ENCODE peak calls at places on chromosomes 2 and 18, in five cellular contexts. U, B, O, C and G are unnamed samples.

GRCh38 chr2:16104345-16105177 is 164.2 kb downstream of the MYCN start:
- DNase-seq in U (no peak), B (no peak), O (no peak), C (no peak), G (no peak)

GRCh38 chr18:42614619-42615293 is 500.7 kb downstream of the RIT2 start:
- DNase-seq in U (peak; percentile 74), B (no peak), O (no peak), C (no peak), G (no peak)

GRCh38 chr2:138081225-138082073 is 117.2 kb downstream of the HNMT start:
- DNase-seq in U (no peak), B (no peak), O (no peak), C (no peak), G (no peak)

GRCh38 chr2:78979380-78980238 is 45.9 kb upstream of the REG3G start:
- DNase-seq in U (peak; percentile 69), B (no peak), O (no peak), C (peak; percentile 40), G (no peak)

GRCh38 chr18:31042391-31043181 is at the start of gene DSC3:
- DNase-seq in U (no peak), B (no peak), O (no peak), C (no peak), G (no peak)

GRCh38 chr2:9789371-9789770 is 53.9 kb upstream of the TAF1B start:
- DNase-seq in U (no peak), B (no peak), O (no peak), C (no peak), G (no peak)

GRCh38 chr18:58590231-58590630 is 38.7 kb downstream of the ALPK2 start:
- DNase-seq in U (no peak), B (peak; percentile 88), O (peak; percentile 62), C (no peak), G (no peak)

GRCh38 chr2:75558786-75559428 is 1.8 kb downstream of the EVA1A start:
- DNase-seq in U (no peak), B (peak; percentile 41), O (no peak), C (no peak), G (peak; percentile 80)

GRCh38 chr2:206570199-206570598 is 72.1 kb upstream of the FAM237A start:
- DNase-seq in U (no peak), B (no peak), O (no peak), C (no peak), G (no peak)

GRCh38 chr2:54040685-54041084 is 69.9 kb upstream of the PSME4 start:
- DNase-seq in U (no peak), B (no peak), O (no peak), C (no peak), G (no peak)

GRCh38 chr2:10372862-10373240 is 70.1 kb downstream of the HPCAL1 start:
- DNase-seq in U (no peak), B (no peak), O (no peak), C (no peak), G (no peak)

GRCh38 chr2:174263989-174264388 is 15.7 kb upstream of the OLA1 start:
- DNase-seq in U (peak; percentile 37), B (peak; percentile 83), O (no peak), C (no peak), G (no peak)

GRCh38 chr2:220678943-220679342 is 893.2 kb downstream of the EPHA4 start:
- DNase-seq in U (no peak), B (no peak), O (no peak), C (no peak), G (no peak)

GRCh38 chr2:102442967-102443828 is 20.2 kb downstream of the IL18RAP start:
- DNase-seq in U (peak; percentile 64), B (peak; percentile 39), O (no peak), C (no peak), G (peak; percentile 84)

GRCh38 chr2:112644155-112644932 is 1.4 kb upstream of the SLC20A1 start:
- DNase-seq in U (no peak), B (no peak), O (no peak), C (no peak), G (no peak)

GRCh38 chr2:12008425-12009061 is 262.1 kb downstream of the LPIN1 start:
- DNase-seq in U (no peak), B (peak; percentile 64), O (no peak), C (no peak), G (no peak)

GRCh38 chr2:218781691-218782528 is at the start of gene CYP27A1:
- DNase-seq in U (peak; percentile 43), B (no peak), O (peak; percentile 70), C (peak; percentile 39), G (no peak)

GRCh38 chr2:55965276-55965675 is 41.7 kb upstream of the EFEMP1 start:
- DNase-seq in U (peak; percentile 73), B (no peak), O (no peak), C (no peak), G (no peak)

GRCh38 chr2:55965966-55966365 is 42.4 kb upstream of the EFEMP1 start:
- DNase-seq in U (peak; percentile 99), B (peak; percentile 20), O (no peak), C (no peak), G (no peak)

GRCh38 chr2:55961318-55961911 is 37.8 kb upstream of the EFEMP1 start:
- DNase-seq in U (peak; percentile 86), B (peak; percentile 66), O (no peak), C (no peak), G (no peak)

GRCh38 chr2:55966431-55967118 is 43.0 kb upstream of the EFEMP1 start:
- DNase-seq in U (peak; percentile 97), B (peak; percentile 20), O (peak; percentile 48), C (no peak), G (no peak)

DNA sequence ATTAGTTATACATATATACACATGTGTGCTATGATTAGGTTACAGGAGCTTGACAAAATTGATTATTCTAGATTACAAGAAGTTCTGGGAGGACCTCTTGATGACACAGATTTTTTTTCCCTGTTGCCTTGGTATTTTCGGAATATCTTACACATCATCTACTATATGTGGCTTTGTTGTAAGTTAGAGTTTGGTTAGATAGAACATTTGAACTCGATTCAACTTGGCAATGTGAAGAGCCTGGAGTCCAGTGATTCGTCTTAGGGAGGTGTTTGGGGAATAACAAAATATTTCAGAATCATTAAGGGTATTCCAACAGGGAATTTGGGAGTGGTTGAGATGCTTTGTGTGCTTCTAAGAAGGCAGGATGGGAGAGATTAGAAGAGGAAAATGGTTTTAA is 39.3 kb upstream of the EFEMP1 start:
- DNase-seq in U (no peak), B (no peak), O (no peak), C (no peak), G (no peak)
- TF ChIP-seq CTCF in U (no peak), B (no peak), O (no peak), C (no peak), G (no peak)

GRCh38 chr2:239114616-239115265 is 266.9 kb downstream of the TWIST2 start:
- DNase-seq in U (peak; percentile 19), B (no peak), O (no peak), C (no peak), G (no peak)
- H3K27ac ChIP-seq in U (no peak overlapping the region), B (no peak overlapping the region), O (peak overlapping the region; percentile 70), C (peak overlapping the region; percentile 83), G (peak overlapping the region; percentile 86)

GRCh38 chr2:222976521-222977076 is 75.4 kb upstream of the KCNE4 start:
- DNase-seq in U (no peak), B (no peak), O (no peak), C (no peak), G (no peak)

GRCh38 chr2:222978850-222979249 is 73.1 kb upstream of the KCNE4 start:
- DNase-seq in U (no peak), B (no peak), O (no peak), C (no peak), G (peak; percentile 37)

GRCh38 chr2:222979484-222979883 is 72.5 kb upstream of the KCNE4 start:
- DNase-seq in U (no peak), B (no peak), O (no peak), C (no peak), G (no peak)

GRCh38 chr2:222973733-222974132 is 78.3 kb upstream of the KCNE4 start:
- DNase-seq in U (no peak), B (no peak), O (no peak), C (no peak), G (no peak)

GRCh38 chr2:222977121-222977520 is 74.9 kb upstream of the KCNE4 start:
- DNase-seq in U (no peak), B (no peak), O (no peak), C (no peak), G (peak; percentile 68)
- TF ChIP-seq POLR2A in U (no peak), B (no peak), O (no peak), C (no peak), G (no peak)

GRCh38 chr2:208064220-208064951 is 39.1 kb upstream of the PLEKHM3 start:
- DNase-seq in U (no peak), B (peak; percentile 94), O (no peak), C (no peak), G (no peak)

GRCh38 chr2:208057108-208057507 is 31.8 kb upstream of the PLEKHM3 start:
- DNase-seq in U (no peak), B (no peak), O (no peak), C (no peak), G (no peak)

GRCh38 chr2:208065476-208065875 is 40.1 kb upstream of the PLEKHM3 start:
- DNase-seq in U (no peak), B (no peak), O (no peak), C (no peak), G (no peak)

DNA sequence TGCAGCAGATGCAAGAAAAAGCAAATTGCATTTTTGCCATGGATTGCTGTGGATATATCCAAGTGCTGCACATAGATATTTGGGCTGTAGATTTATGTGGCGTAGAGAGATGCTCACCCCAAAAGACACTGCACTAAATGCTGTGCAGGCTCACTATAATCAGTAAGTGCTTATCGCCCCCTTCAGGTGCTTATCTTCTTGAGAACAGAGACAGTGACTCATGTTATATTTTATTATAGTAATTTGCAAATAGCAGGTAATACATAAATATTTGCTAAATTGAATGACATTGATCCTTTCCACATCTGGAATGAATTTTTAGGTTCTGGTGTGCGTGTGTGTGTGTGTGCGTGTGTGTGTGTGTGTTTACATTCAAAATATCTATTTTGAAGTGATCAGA is 36.8 kb upstream of the PLEKHM3 start:
- DNase-seq in U (peak; percentile 30), B (peak; percentile 54), O (no peak), C (no peak), G (no peak)
- TF ChIP-seq CTCF in U (peak; percentile 33), B (peak; percentile 57), O (no peak), C (no peak), G (no peak)

GRCh38 chr2:76625101-76625500 is 897.1 kb downstream of the LRRTM4 start:
- DNase-seq in U (no peak), B (no peak), O (no peak), C (no peak), G (no peak)
- H3K27ac ChIP-seq in U (no peak overlapping the region), B (no peak overlapping the region), O (no peak overlapping the region), C (no peak overlapping the region), G (no peak overlapping the region)

GRCh38 chr18:11908182-11909080 is at the start of gene MPPE1:
- DNase-seq in U (peak; percentile 77), B (peak; percentile 83), O (peak; percentile 90), C (peak; percentile 93), G (peak; percentile 94)
- TF ChIP-seq POLR2A in U (no peak), B (peak; percentile 86), O (peak; percentile 89), C (peak; percentile 86), G (peak; percentile 87)